ENCODE peak calls at places on chromosomes 7 and 10, in seven cellular contexts. B is RWPE2; Y is CD8-positive, alpha-beta T cell; M is fibroblast of lung; Z is body of pancreas; J is neuronal stem cell; V is small intestine. H is an unnamed sample.

GRCh38 chr7:232571-233455 is 40.4 kb downstream of the FAM20C start:
- DNase-seq in B (no peak), Y (no peak), M (peak), Z (no peak), J (no peak), V (no peak), H (no peak)

GRCh38 chr7:139648617-139648932 is 125.1 kb downstream of the CLEC2L start:
- DNase-seq in B (no peak), Y (no peak), M (no peak), Z (no peak), J (no peak), V (no peak), H (no peak)

GRCh38 chr10:91944880-91945630 is 21.5 kb downstream of the BTAF1 start:
- DNase-seq in B (no peak), Y (no peak), M (peak), Z (no peak), J (no peak), V (no peak), H (no peak)

GRCh38 chr7:113338297-113338696 is 219.9 kb upstream of the SMIM30 start:
- DNase-seq in B (no peak), Y (no peak), M (no peak), Z (no peak), J (no peak), V (no peak), H (no peak)

GRCh38 chr7:6508539-6508938 is 42.7 kb downstream of the GRID2IP start:
- DNase-seq in B (no peak), Y (no peak), M (no peak), Z (no peak), J (no peak), V (no peak), H (no peak)

GRCh38 chr10:63553031-63553430 is 31.8 kb downstream of the REEP3 start:
- DNase-seq in B (no peak), Y (no peak), M (peak), Z (no peak), J (no peak), V (no peak), H (no peak)

GRCh38 chr10:85446852-85447251 is 919.7 kb downstream of the GRID1 start:
- DNase-seq in B (no peak), Y (no peak), M (no peak), Z (no peak), J (no peak), V (no peak), H (no peak)

GRCh38 chr10:70575874-70576802 is 26.4 kb downstream of the PRF1 start:
- DNase-seq in B (no peak), Y (no peak), M (peak), Z (peak), J (no peak), V (peak), H (no peak)

GRCh38 chr7:158371856-158372255 is 215.8 kb downstream of the PTPRN2 start:
- DNase-seq in B (no peak), Y (no peak), M (no peak), Z (no peak), J (no peak), V (no peak), H (no peak)

GRCh38 chr10:51269816-51270215 is 195.5 kb downstream of the PRKG1 start:
- DNase-seq in B (no peak), Y (no peak), M (peak), Z (no peak), J (no peak), V (no peak), H (no peak)

GRCh38 chr7:88628363-88629085 is 131.0 kb upstream of the ZNF804B start:
- DNase-seq in B (no peak), Y (no peak), M (no peak), Z (no peak), J (no peak), V (no peak), H (no peak)

GRCh38 chr10:84654671-84655070 is 326.3 kb downstream of the CCSER2 start:
- DNase-seq in B (no peak), Y (no peak), M (no peak), Z (no peak), J (no peak), V (no peak), H (no peak)

GRCh38 chr10:125061557-125062243 is 98.7 kb downstream of the CTBP2 start:
- DNase-seq in B (no peak), Y (no peak), M (no peak), Z (no peak), J (no peak), V (no peak), H (no peak)

GRCh38 chr10:71222541-71223364 is 10.4 kb downstream of the UNC5B start:
- DNase-seq in B (peak), Y (no peak), M (peak), Z (no peak), J (no peak), V (no peak), H (no peak)

GRCh38 chr10:131729361-131729760 is 171.4 kb upstream of the PPP2R2D start:
- DNase-seq in B (no peak), Y (no peak), M (no peak), Z (no peak), J (no peak), V (no peak), H (no peak)

GRCh38 chr7:7201583-7202374 is 19.4 kb downstream of the C1GALT1 start:
- DNase-seq in B (no peak), Y (peak), M (no peak), Z (no peak), J (no peak), V (peak), H (no peak)

GRCh38 chr10:131082991-131083465 is 228.5 kb downstream of the TCERG1L start:
- DNase-seq in B (no peak), Y (no peak), M (no peak), Z (peak), J (no peak), V (no peak), H (no peak)

GRCh38 chr7:2069472-2069860 is 163.3 kb downstream of the MAD1L1 start:
- DNase-seq in B (no peak), Y (no peak), M (peak), Z (no peak), J (peak), V (no peak), H (no peak)

GRCh38 chr7:35399216-35399615 is 145.3 kb upstream of the TBX20 start:
- DNase-seq in B (no peak), Y (no peak), M (no peak), Z (no peak), J (no peak), V (no peak), H (no peak)

GRCh38 chr10:132657127-132657706 is 119.6 kb downstream of the INPP5A start:
- DNase-seq in B (no peak), Y (no peak), M (no peak), Z (no peak), J (no peak), V (no peak), H (no peak)

GRCh38 chr7:148699772-148700629 is 1.3 kb downstream of the CUL1 start:
- DNase-seq in B (no peak), Y (no peak), M (peak), Z (no peak), J (peak), V (peak), H (no peak)

GRCh38 chr10:79322616-79323566 is 24.4 kb upstream of the PPIF start:
- DNase-seq in B (no peak), Y (peak), M (peak), Z (no peak), J (no peak), V (peak), H (peak)
- H3K27ac ChIP-seq in B (peak), Y (peak), M (no peak), Z (no peak), J (no peak), V (peak), H (peak)

GRCh38 chr10:74775099-74775498 is 51.3 kb upstream of the KAT6B start:
- DNase-seq in B (no peak), Y (no peak), M (no peak), Z (no peak), J (no peak), V (no peak), H (no peak)

GRCh38 chr10:74766501-74766900 is 59.9 kb upstream of the KAT6B start:
- DNase-seq in B (no peak), Y (no peak), M (peak), Z (no peak), J (no peak), V (no peak), H (no peak)

GRCh38 chr10:74771054-74771453 is 55.3 kb upstream of the KAT6B start:
- DNase-seq in B (no peak), Y (no peak), M (no peak), Z (no peak), J (no peak), V (no peak), H (no peak)

GRCh38 chr10:74765465-74765864 is 60.9 kb upstream of the KAT6B start:
- DNase-seq in B (no peak), Y (no peak), M (no peak), Z (no peak), J (no peak), V (peak), H (no peak)

DNA sequence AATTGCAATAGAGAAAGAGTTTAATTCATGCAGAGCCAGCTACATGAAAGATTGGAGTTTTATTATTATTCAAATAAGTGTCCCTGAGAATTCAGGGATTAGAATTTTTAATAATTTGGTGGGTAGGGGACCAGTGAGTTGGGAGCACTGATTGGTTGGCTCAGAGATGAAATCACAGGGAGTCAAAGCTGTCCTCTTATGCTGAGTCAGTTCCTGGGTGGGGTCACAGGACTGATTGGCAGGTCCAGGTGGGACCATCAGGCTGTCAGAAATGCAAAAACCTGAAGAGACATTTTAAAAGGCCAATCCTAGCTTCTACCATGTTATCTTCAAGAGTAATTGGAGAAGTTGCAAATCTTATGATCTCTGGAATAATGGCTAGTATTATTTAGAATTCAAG is 56.0 kb upstream of the KAT6B start:
- DNase-seq in B (no peak), Y (no peak), M (no peak), Z (no peak), J (no peak), V (no peak), H (no peak)
- H3K27ac ChIP-seq in B (no peak), Y (no peak), M (no peak), Z (no peak), J (no peak), V (no peak), H (no peak)

DNA sequence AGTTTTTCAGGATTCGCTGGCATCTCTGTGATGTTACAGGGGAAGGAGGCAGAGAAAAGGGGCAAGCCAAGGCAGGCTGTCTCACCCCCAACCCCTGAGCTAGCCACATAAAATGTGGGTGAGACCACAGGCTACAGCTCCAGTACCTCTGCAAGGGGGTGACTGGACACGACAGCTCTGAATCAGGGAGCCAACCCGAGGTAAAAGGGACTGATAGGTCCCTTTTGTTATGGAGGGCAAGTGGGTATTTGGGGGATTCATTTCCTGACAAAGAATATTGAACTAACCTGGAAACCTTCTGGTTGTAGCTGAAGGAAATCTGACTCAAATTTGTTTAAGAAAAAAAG is 67.2 kb downstream of the TACR2 start:
- DNase-seq in B (no peak), Y (no peak), M (no peak), Z (no peak), J (no peak), V (no peak), H (no peak)
- H3K27ac ChIP-seq in B (peak), Y (peak), M (peak), Z (peak), J (no peak), V (peak), H (no peak)

DNA sequence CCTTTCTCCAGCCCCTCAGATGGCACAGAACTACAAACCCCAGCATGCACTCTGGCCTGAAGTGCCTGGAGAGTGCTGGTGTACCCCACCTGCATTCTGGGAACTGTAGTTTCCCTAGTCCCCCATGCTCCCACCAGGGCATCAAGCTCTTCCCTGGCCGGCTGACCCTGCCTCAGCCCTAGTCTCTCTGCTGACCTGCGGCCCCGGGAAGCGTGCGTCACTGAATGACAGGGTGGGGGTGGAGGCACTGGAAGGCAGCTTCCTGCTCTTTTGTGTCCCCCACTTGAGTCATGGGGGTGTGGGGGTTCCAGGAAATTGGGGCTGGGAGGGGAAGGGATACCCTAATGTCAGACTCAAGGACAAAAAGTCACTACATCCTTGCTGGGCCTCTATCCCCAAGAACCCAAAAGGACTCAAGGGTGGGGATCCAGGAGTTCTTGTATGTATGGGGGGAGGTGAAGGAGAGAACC is 2.1 kb downstream of the NOS3 start:
- DNase-seq in B (no peak), Y (no peak), M (peak), Z (no peak), J (peak), V (no peak), H (no peak)
- H3K27ac ChIP-seq in B (no peak), Y (no peak), M (no peak), Z (peak), J (peak), V (peak), H (no peak)

DNA sequence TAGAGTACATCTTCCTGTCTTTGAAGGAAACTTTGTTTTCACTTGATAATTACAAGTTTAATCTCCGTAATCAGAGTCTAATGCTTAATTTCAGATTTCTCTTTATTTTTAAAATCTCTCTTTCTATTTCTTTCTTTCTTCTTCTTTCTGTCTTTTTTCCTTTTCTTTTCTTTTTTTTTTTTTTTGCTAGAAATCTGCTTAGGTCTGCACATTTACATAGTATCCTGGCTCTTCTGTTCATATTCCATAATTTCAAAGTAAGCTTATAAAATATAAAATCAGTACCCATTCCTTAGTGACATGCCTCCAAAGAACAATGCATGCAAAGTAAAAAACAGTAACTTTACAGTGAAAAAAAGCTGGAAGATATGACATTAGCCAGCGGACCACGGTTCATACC is 601.7 kb upstream of the VSTM2A start:
- DNase-seq in B (no peak), Y (no peak), M (no peak), Z (no peak), J (no peak), V (no peak), H (no peak)
- H3K27ac ChIP-seq in B (no peak), Y (no peak), M (no peak), Z (no peak), J (no peak), V (no peak), H (no peak)

DNA sequence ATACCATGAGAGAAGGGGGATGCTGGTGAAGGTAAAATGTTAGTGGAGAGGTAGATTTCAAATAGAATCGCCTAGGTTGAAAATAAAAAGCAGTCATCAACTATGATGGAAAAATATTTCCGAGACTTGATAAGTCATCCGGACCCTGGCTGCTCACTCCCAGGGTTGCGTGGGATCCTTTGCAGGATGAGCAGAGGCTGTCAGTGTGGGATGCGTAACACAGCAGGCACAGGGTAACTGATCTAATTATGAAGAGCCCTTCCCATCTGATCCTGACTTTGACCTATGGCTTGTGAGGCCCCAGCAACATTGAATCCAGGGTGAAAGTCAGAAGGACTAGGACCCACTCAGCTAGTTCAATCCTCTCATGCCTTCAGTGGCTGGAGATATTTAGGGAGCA is 236.9 kb downstream of the DPP6 start:
- DNase-seq in B (no peak), Y (no peak), M (no peak), Z (no peak), J (no peak), V (no peak), H (no peak)
- H3K27ac ChIP-seq in B (no peak), Y (no peak), M (no peak), Z (no peak), J (no peak), V (no peak), H (no peak)

DNA sequence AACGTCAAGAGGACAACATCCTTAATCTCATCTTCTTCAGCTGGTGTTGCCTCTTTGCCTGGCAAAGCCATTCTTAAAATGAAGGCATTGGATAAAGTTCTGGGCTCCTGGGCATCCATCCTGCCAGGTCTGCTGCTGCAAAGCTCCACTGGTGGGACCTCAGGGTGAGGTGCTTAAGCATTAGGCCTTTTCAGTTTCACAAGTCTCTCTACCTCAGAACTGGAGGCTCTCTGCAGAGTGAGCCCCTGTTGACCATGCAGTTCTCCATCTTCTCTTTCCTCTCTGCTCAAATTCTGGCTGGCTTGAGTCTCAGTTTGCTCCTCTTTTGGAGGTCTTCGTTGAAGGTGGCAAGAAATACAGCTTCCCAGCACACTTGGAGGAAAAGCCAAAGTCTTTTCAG is 42.7 kb upstream of the BRAF start:
- DNase-seq in B (no peak), Y (no peak), M (no peak), Z (no peak), J (no peak), V (no peak), H (no peak)
- H3K27ac ChIP-seq in B (no peak), Y (no peak), M (no peak), Z (no peak), J (no peak), V (no peak), H (no peak)

DNA sequence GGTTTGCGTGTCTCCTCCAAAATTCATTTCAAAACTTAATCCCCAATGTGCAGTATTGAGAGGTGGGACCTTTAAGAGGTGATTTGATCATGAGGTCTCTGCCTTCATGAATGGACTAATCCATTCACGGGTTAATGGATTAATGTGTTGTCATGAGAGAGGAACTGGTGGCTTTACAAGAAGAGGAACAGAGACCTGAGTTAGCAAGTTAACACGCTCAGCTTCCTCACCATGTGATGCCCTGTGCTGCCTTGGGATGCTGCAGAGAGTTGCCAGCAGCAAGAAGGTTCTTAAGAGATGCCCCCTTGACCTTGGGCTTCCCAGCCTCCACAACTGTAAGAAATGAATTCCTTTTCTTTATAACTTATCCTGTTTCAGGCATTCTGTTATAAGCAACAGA is 3.7 kb upstream of the TCTN3 start:
- DNase-seq in B (no peak), Y (no peak), M (no peak), Z (no peak), J (no peak), V (no peak), H (no peak)
- H3K27ac ChIP-seq in B (no peak), Y (no peak), M (no peak), Z (no peak), J (no peak), V (no peak), H (no peak)

GRCh38 chr7:116041615-116042014 is 11.1 kb upstream of the TFEC start:
- DNase-seq in B (no peak), Y (no peak), M (no peak), Z (no peak), J (no peak), V (no peak), H (no peak)

DNA sequence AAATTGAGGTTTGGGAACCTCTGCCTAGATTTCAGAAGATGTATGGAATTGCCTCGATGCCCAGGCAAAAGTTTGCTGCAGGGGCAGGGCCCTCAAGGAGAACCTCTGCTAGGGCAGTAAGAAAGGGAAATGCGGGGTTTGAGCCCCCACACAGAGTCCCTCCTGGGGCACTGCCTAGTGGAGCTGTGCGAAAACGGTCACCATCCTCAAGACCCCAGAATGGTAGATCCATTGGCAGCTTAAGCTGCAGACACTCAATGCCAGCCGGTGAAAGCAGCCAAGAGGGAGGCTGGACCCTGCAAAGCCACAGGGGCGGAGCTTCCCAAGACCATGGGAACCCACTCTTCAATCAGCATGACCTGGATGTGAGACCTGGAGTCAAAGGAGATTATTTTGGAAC is 15.0 kb upstream of the TFEC start:
- DNase-seq in B (no peak), Y (no peak), M (no peak), Z (no peak), J (no peak), V (no peak), H (no peak)
- H3K27ac ChIP-seq in B (no peak), Y (no peak), M (no peak), Z (no peak), J (no peak), V (no peak), H (no peak)

GRCh38 chr10:113086282-113086681 is 136.2 kb downstream of the TCF7L2 start:
- DNase-seq in B (no peak), Y (no peak), M (peak), Z (no peak), J (no peak), V (peak), H (no peak)
- H3K27ac ChIP-seq in B (peak), Y (no peak), M (peak), Z (no peak), J (no peak), V (peak), H (no peak)

H was measured in substantia nigra.